ENCODE peak calls at places on chromosome 10, in eight cellular contexts. O, F, E, M, U, I, V and H are unnamed samples.

GRCh38 chr10:22682237-22683192 is 31.9 kb downstream of the PIP4K2A start:
- DNase-seq in U (no peak), F (peak), M (peak), I (peak), E (no peak), V (no peak), O (no peak), H (peak)

GRCh38 chr10:132667613-132668394 is 118.1 kb downstream of the NKX6-2 start:
- DNase-seq in I (no peak), E (peak), V (no peak), M (peak), U (no peak), F (peak), O (no peak), H (peak)

GRCh38 chr10:90960355-90960814 is 39.5 kb upstream of the ANKRD1 start:
- DNase-seq in I (no peak), U (no peak), V (peak), E (no peak), F (no peak), M (peak), O (no peak), H (no peak)

GRCh38 chr10:29998142-29998808 is 61.1 kb downstream of the JCAD start:
- DNase-seq in U (peak), M (peak), F (peak), V (peak), O (peak), I (peak), E (peak), H (peak)

GRCh38 chr10:53403688-53404087 is 631.1 kb upstream of the MBL2 start:
- DNase-seq in E (peak), F (peak), V (peak), U (no peak), M (peak), O (peak), I (peak), H (peak)

GRCh38 chr10:75033399-75034130 is 77.9 kb upstream of the SAMD8 start:
- DNase-seq in I (no peak), U (no peak), O (peak), M (no peak), E (no peak), F (no peak), V (peak), H (no peak)

GRCh38 chr10:22615819-22616499 is 98.4 kb downstream of the PIP4K2A start:
- DNase-seq in F (no peak), E (peak), M (no peak), V (peak), U (no peak), O (peak), I (peak), H (peak)

GRCh38 chr10:61097026-61097425 is 153.0 kb upstream of the RHOBTB1 start:
- DNase-seq in I (no peak), M (no peak), F (no peak), V (no peak), O (no peak), E (no peak), U (no peak), H (no peak)

GRCh38 chr10:34102917-34103506 is 712.1 kb downstream of the PARD3 start:
- DNase-seq in E (no peak), U (peak), F (no peak), I (no peak), O (no peak), V (no peak), M (peak), H (no peak)

GRCh38 chr10:100531761-100532160 is 2.1 kb upstream of the NDUFB8 start:
- DNase-seq in U (no peak), F (no peak), O (no peak), I (no peak), E (no peak), M (no peak), V (no peak), H (no peak)

GRCh38 chr10:100535338-100535714 is 417 bp upstream of the HIF1AN start:
- DNase-seq in E (no peak), U (no peak), M (no peak), I (no peak), F (no peak), O (no peak), V (no peak), H (no peak)

GRCh38 chr10:100534726-100535125 is 1.0 kb upstream of the HIF1AN start:
- DNase-seq in F (no peak), O (no peak), I (no peak), U (peak), E (no peak), M (no peak), V (no peak), H (no peak)

GRCh38 chr10:100537475-100537874 is 1.7 kb downstream of the HIF1AN start:
- DNase-seq in F (no peak), U (peak), O (no peak), E (no peak), M (no peak), I (no peak), V (no peak), H (no peak)

GRCh38 chr10:100535715-100536353 is at the start of gene HIF1AN:
- DNase-seq in O (peak), M (peak), E (peak), I (peak), V (peak), F (peak), U (peak), H (peak)
- TF ChIP-seq POLR2A in O (peak), M (peak), E (peak), I (peak), V (peak), F (peak), U (peak), H (peak)

GRCh38 chr10:70549351-70549961 is 53.1 kb downstream of the PRF1 start:
- DNase-seq in F (no peak), I (no peak), E (no peak), V (no peak), U (no peak), M (no peak), O (no peak), H (no peak)

GRCh38 chr10:70552585-70552984 is 50.0 kb downstream of the PRF1 start:
- DNase-seq in O (no peak), F (no peak), V (no peak), E (no peak), I (no peak), M (peak), U (no peak), H (no peak)

GRCh38 chr10:70551971-70552422 is 50.5 kb downstream of the PRF1 start:
- DNase-seq in F (peak), I (peak), E (no peak), M (peak), O (no peak), V (no peak), U (no peak), H (no peak)

GRCh38 chr10:70549962-70550845 is 52.3 kb downstream of the PRF1 start:
- DNase-seq in E (peak), U (peak), F (peak), V (peak), O (peak), I (peak), M (peak), H (peak)

DNA sequence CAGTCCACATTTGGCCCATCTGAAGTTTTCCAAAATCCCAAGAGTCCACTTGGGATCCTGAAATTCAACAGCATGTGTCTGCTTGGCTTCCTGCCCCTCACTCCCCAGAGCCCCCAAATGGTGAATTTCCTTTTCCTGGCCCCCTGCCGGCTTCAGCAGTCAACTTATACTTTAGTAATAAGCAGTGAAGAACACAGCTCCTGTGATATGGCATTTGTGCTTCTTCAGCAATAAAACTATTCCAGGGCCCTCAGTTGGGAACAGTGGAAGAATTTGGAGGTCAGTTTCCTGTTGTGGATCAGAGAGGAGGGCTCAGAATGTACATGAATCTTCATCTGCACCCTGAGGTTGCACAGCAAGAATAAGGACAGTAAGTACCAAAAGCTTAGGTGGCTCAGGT is 51.0 kb downstream of the PRF1 start:
- DNase-seq in E (no peak), V (no peak), I (no peak), F (no peak), M (no peak), O (no peak), U (no peak), H (no peak)
- TF ChIP-seq CTCF in E (no peak), V (no peak), I (no peak), F (no peak), M (no peak), O (no peak), U (no peak), H (no peak)

GRCh38 chr10:43648392-43649148 is at the start of gene ZNF32:
- DNase-seq in I (peak), F (peak), O (peak), U (peak), M (peak), E (peak), V (peak), H (peak)
- TF ChIP-seq POLR2A in I (no peak), F (peak), O (peak), U (no peak), M (no peak), E (no peak), V (peak), H (peak)

DNA sequence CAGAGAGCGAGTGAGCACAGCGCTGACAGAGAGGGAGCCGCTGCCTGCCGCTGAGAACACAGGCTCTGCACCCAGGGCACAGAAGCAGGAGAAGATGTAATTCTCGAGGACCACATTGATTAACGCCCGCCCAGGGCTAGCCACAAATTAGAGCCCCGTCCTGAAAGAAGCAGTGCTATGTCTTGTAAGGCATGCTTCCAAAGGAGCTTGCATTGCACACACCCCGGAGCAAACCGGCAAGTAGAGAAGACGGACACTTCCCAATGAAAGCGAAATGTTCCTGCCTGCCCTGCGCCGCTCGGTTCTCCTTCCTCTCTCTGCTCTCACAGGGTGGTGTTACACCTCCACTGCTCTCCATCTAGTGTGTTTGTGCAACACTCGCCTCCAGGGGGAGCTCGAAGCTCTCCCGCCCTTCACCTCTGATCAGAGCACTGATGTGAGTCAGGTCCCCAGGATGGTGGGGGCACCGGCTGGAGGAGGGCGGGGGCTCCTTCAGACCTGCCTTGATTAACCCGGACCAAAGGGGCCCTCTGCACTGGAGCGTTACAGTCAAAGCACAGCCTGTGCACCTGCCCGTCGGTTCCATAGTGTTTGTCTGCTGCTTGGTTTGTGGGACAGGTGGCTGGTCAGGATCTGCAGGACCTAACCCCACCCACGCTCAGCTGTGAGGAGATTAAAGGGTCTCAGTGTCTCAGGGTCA is 316.5 kb downstream of the ADARB2 start:
- DNase-seq in V (peak), M (no peak), U (no peak), F (peak), O (no peak), I (peak), E (peak), H (peak)
- TF ChIP-seq CTCF in V (peak), M (no peak), U (no peak), F (no peak), O (peak), I (peak), E (peak), H (peak)

GRCh38 chr10:130111115-130111847 is 651 bp upstream of the C10orf143 start:
- DNase-seq in E (peak), F (peak), I (peak), U (peak), M (peak), O (peak), V (peak), H (peak)

GRCh38 chr10:130109796-130110235 is 814 bp downstream of the C10orf143 start:
- DNase-seq in U (peak), I (peak), O (peak), M (peak), F (peak), V (peak), E (no peak), H (peak)

GRCh38 chr10:130111848-130112180 is 1.2 kb upstream of the C10orf143 start:
- DNase-seq in F (no peak), V (no peak), O (no peak), I (no peak), M (no peak), E (no peak), U (no peak), H (no peak)

GRCh38 chr10:130108934-130109604 is 1.6 kb downstream of the C10orf143 start:
- DNase-seq in F (no peak), I (no peak), V (no peak), M (no peak), E (no peak), O (no peak), U (no peak), H (no peak)

GRCh38 chr10:130110236-130111114 is at the start of gene C10orf143:
- DNase-seq in E (peak), F (peak), U (peak), V (peak), I (peak), O (peak), M (peak), H (peak)
- TF ChIP-seq POLR2A in E (peak), F (peak), U (peak), V (peak), I (peak), O (peak), M (peak), H (peak)

DNA sequence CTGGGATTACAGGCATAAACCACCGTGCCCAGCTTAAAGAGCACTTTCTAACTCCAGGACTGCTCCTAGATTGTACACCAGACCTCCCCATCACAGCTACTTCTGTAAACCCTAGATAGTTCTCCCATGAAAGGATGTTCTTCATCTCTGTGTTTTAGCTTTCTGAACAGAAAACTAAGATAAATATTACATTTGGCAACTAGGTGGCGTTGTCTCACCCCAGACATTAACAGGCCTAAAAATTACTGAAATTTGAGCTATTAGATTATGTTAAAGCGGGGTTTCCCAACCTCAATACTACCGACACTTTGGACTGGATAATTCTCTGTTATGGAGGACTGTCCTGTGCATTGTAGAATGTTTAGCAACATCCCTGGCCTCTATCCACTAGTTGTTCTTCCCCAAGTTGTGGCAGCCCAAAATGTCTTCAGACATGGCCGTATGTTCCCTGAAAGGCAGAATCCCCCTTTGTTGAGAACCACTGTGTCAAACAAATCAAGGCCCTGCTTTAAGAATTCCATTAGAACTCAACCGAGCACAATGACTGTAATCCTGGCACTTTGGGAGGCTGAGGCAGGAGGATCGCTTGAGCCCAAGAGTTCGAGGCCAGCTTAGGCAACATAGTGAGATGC is 19.1 kb downstream of the ATOH7 start:
- DNase-seq in V (no peak), M (peak), I (no peak), E (no peak), U (no peak), O (no peak), F (no peak), H (no peak)
- TF ChIP-seq CTCF in V (peak), M (peak), I (peak), E (peak), U (no peak), O (peak), F (no peak), H (peak)

GRCh38 chr10:31706921-31707571 is 221.6 kb downstream of the ARHGAP12 start:
- DNase-seq in F (no peak), I (no peak), O (peak), E (peak), M (no peak), V (peak), U (no peak), H (no peak)
- TF ChIP-seq POLR2A in F (no peak), I (no peak), O (no peak), E (no peak), M (no peak), V (peak), U (no peak), H (no peak)

DNA sequence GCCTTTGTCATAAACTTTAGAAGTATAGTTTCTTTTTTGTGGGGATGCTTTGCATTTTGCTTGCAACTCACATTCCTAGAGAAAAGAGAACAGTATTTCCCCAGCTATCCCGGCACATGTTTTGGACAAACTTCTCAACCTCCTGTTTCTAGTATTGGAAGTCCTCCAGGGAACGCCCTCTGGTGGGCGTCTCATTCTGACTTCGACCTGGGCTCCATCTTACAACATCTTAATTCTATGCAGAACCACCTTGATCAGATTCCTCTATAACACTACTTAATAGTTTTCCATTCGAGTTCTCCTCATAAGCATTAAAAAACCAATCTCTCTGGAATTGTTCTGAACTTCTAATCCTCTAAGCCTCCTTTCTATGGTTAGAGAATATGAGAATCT is 139.5 kb upstream of the FZD8 start:
- DNase-seq in E (no peak), V (no peak), M (no peak), O (no peak), F (peak), U (no peak), I (peak), H (no peak)
- TF ChIP-seq CTCF in E (no peak), V (no peak), M (peak), O (peak), F (no peak), U (no peak), I (no peak), H (no peak)